ENCODE peak calls at places on chromosomes 16 and 17, in seven cellular contexts. One of them, this sample, is unnamed.

GRCh38 chr16:85133290-85133599 is 21.0 kb upstream of the CIBAR2 start:
- DNase-seq in dorsolateral prefrontal cortex: no peak
- DNase-seq in neural crest cell: no peak
- DNase-seq in nephron progenitor cell: no peak
- DNase-seq in ureter: no peak
- DNase-seq in retina: no peak
- DNase-seq in H54: no peak
- DNase-seq in this sample: no peak

GRCh38 chr17:59331929-59332889 is 754 bp downstream of the YPEL2 start:
- DNase-seq in dorsolateral prefrontal cortex: peak
- DNase-seq in neural crest cell: no peak
- DNase-seq in nephron progenitor cell: peak
- DNase-seq in H54: peak
- DNase-seq in retina: peak
- DNase-seq in ureter: peak
- DNase-seq in this sample: peak

GRCh38 chr16:52852978-52853377 is 199.7 kb downstream of the CHD9NB start:
- DNase-seq in retina: no peak
- DNase-seq in H54: no peak
- DNase-seq in neural crest cell: no peak
- DNase-seq in nephron progenitor cell: no peak
- DNase-seq in dorsolateral prefrontal cortex: no peak
- DNase-seq in ureter: no peak
- DNase-seq in this sample: no peak

GRCh38 chr17:45040459-45040858 is 11.0 kb downstream of the DCAKD start:
- DNase-seq in retina: no peak
- DNase-seq in neural crest cell: no peak
- DNase-seq in dorsolateral prefrontal cortex: no peak
- DNase-seq in nephron progenitor cell: no peak
- DNase-seq in H54: no peak
- DNase-seq in ureter: no peak
- DNase-seq in this sample: no peak

GRCh38 chr17:38742431-38743308 is 5.5 kb downstream of the PCGF2 start:
- DNase-seq in dorsolateral prefrontal cortex: no peak
- DNase-seq in retina: peak
- DNase-seq in nephron progenitor cell: no peak
- DNase-seq in ureter: peak
- DNase-seq in neural crest cell: no peak
- DNase-seq in H54: no peak
- DNase-seq in this sample: peak

GRCh38 chr17:13085578-13085977 is 67.8 kb upstream of the ELAC2 start:
- DNase-seq in H54: no peak
- DNase-seq in retina: no peak
- DNase-seq in nephron progenitor cell: no peak
- DNase-seq in neural crest cell: no peak
- DNase-seq in ureter: no peak
- DNase-seq in dorsolateral prefrontal cortex: no peak
- DNase-seq in this sample: no peak

GRCh38 chr17:74282587-74283370 is 8.7 kb downstream of the DNAI2 start:
- DNase-seq in dorsolateral prefrontal cortex: no peak
- DNase-seq in H54: no peak
- DNase-seq in nephron progenitor cell: no peak
- DNase-seq in neural crest cell: no peak
- DNase-seq in retina: no peak
- DNase-seq in ureter: no peak
- DNase-seq in this sample: no peak

GRCh38 chr17:13749566-13750235 is 148.0 kb upstream of the HS3ST3A1 start:
- DNase-seq in H54: no peak
- DNase-seq in nephron progenitor cell: no peak
- DNase-seq in retina: no peak
- DNase-seq in dorsolateral prefrontal cortex: no peak
- DNase-seq in ureter: no peak
- DNase-seq in neural crest cell: no peak
- DNase-seq in this sample: no peak

GRCh38 chr16:23020084-23020483 is 129.2 kb downstream of the USP31 start:
- DNase-seq in dorsolateral prefrontal cortex: no peak
- DNase-seq in H54: peak
- DNase-seq in ureter: no peak
- DNase-seq in nephron progenitor cell: no peak
- DNase-seq in neural crest cell: no peak
- DNase-seq in retina: no peak
- DNase-seq in this sample: no peak

GRCh38 chr17:33436321-33436720 is 143.2 kb upstream of the ASIC2 start:
- DNase-seq in ureter: no peak
- DNase-seq in H54: no peak
- DNase-seq in retina: no peak
- DNase-seq in neural crest cell: no peak
- DNase-seq in nephron progenitor cell: no peak
- DNase-seq in dorsolateral prefrontal cortex: no peak
- DNase-seq in this sample: no peak

GRCh38 chr17:56217921-56218320 is 64.6 kb downstream of the ANKFN1 start:
- DNase-seq in retina: no peak
- DNase-seq in neural crest cell: no peak
- DNase-seq in dorsolateral prefrontal cortex: no peak
- DNase-seq in nephron progenitor cell: no peak
- DNase-seq in ureter: no peak
- DNase-seq in H54: no peak
- DNase-seq in this sample: no peak

GRCh38 chr16:794091-794842 is 5.8 kb downstream of the CHTF18 start:
- DNase-seq in retina: no peak
- DNase-seq in nephron progenitor cell: no peak
- DNase-seq in dorsolateral prefrontal cortex: no peak
- DNase-seq in neural crest cell: no peak
- DNase-seq in H54: no peak
- DNase-seq in ureter: no peak
- DNase-seq in this sample: no peak

GRCh38 chr17:61349350-61349749 is 50.3 kb upstream of the TBX2 start:
- DNase-seq in nephron progenitor cell: no peak
- DNase-seq in neural crest cell: no peak
- DNase-seq in H54: no peak
- DNase-seq in dorsolateral prefrontal cortex: no peak
- DNase-seq in ureter: no peak
- DNase-seq in retina: no peak
- DNase-seq in this sample: no peak

GRCh38 chr17:82548681-82549303 is 29.3 kb downstream of the FOXK2 start:
- DNase-seq in dorsolateral prefrontal cortex: no peak
- DNase-seq in retina: no peak
- DNase-seq in nephron progenitor cell: no peak
- DNase-seq in neural crest cell: no peak
- DNase-seq in ureter: no peak
- DNase-seq in H54: no peak
- DNase-seq in this sample: no peak

GRCh38 chr17:33137411-33137810 is 145.8 kb downstream of the SPACA3 start:
- DNase-seq in neural crest cell: no peak
- DNase-seq in retina: no peak
- DNase-seq in ureter: no peak
- DNase-seq in H54: no peak
- DNase-seq in dorsolateral prefrontal cortex: no peak
- DNase-seq in nephron progenitor cell: no peak
- DNase-seq in this sample: no peak

GRCh38 chr17:77537566-77537965 is 396.8 kb downstream of the SEC14L1 start:
- DNase-seq in nephron progenitor cell: no peak
- DNase-seq in neural crest cell: no peak
- DNase-seq in ureter: no peak
- DNase-seq in dorsolateral prefrontal cortex: no peak
- DNase-seq in H54: no peak
- DNase-seq in retina: no peak
- DNase-seq in this sample: no peak

GRCh38 chr17:56867948-56868376 is 34.0 kb downstream of the DGKE start:
- DNase-seq in dorsolateral prefrontal cortex: no peak
- DNase-seq in ureter: no peak
- DNase-seq in neural crest cell: no peak
- DNase-seq in retina: no peak
- DNase-seq in H54: no peak
- DNase-seq in nephron progenitor cell: no peak
- DNase-seq in this sample: no peak

GRCh38 chr17:69064476-69064875 is 3.7 kb upstream of the ABCA9 start:
- DNase-seq in ureter: no peak
- DNase-seq in dorsolateral prefrontal cortex: no peak
- DNase-seq in retina: no peak
- DNase-seq in neural crest cell: no peak
- DNase-seq in H54: no peak
- DNase-seq in nephron progenitor cell: no peak
- DNase-seq in this sample: no peak

GRCh38 chr17:45868276-45868675 is 23.6 kb downstream of the SPPL2C start:
- DNase-seq in ureter: no peak
- DNase-seq in nephron progenitor cell: no peak
- DNase-seq in dorsolateral prefrontal cortex: no peak
- DNase-seq in neural crest cell: no peak
- DNase-seq in H54: no peak
- DNase-seq in retina: no peak
- DNase-seq in this sample: no peak

GRCh38 chr16:23948949-23949392 is 113.2 kb downstream of the PRKCB start:
- DNase-seq in neural crest cell: no peak
- DNase-seq in H54: no peak
- DNase-seq in ureter: no peak
- DNase-seq in nephron progenitor cell: no peak
- DNase-seq in dorsolateral prefrontal cortex: no peak
- DNase-seq in retina: no peak
- DNase-seq in this sample: no peak

GRCh38 chr17:60661489-60661888 is 16.2 kb upstream of the BCAS3 start:
- DNase-seq in H54: no peak
- DNase-seq in ureter: no peak
- DNase-seq in nephron progenitor cell: no peak
- DNase-seq in neural crest cell: no peak
- DNase-seq in retina: no peak
- DNase-seq in dorsolateral prefrontal cortex: no peak
- DNase-seq in this sample: no peak

GRCh38 chr17:16150251-16150859 is 65.0 kb downstream of the NCOR1 start:
- DNase-seq in nephron progenitor cell: no peak
- DNase-seq in H54: peak
- DNase-seq in dorsolateral prefrontal cortex: no peak
- DNase-seq in ureter: no peak
- DNase-seq in neural crest cell: no peak
- DNase-seq in retina: no peak
- DNase-seq in this sample: no peak

GRCh38 chr16:84928679-84929420 is 82.5 kb downstream of the ZDHHC7 start:
- DNase-seq in neural crest cell: no peak
- DNase-seq in ureter: peak
- DNase-seq in nephron progenitor cell: no peak
- DNase-seq in dorsolateral prefrontal cortex: no peak
- DNase-seq in H54: peak
- DNase-seq in retina: no peak
- DNase-seq in this sample: no peak

GRCh38 chr17:39094607-39095308 is 56.7 kb downstream of the PLXDC1 start:
- DNase-seq in neural crest cell: no peak
- DNase-seq in ureter: no peak
- DNase-seq in nephron progenitor cell: no peak
- DNase-seq in retina: no peak
- DNase-seq in H54: no peak
- DNase-seq in dorsolateral prefrontal cortex: no peak
- DNase-seq in this sample: no peak

GRCh38 chr17:44097110-44097810 is 26.2 kb downstream of the HDAC5 start:
- DNase-seq in ureter: no peak
- DNase-seq in neural crest cell: no peak
- DNase-seq in H54: no peak
- DNase-seq in retina: no peak
- DNase-seq in dorsolateral prefrontal cortex: no peak
- DNase-seq in nephron progenitor cell: no peak
- DNase-seq in this sample: no peak

GRCh38 chr17:5097101-5097834 is 14.4 kb downstream of the ZNF232 start:
- DNase-seq in neural crest cell: peak
- DNase-seq in retina: peak
- DNase-seq in dorsolateral prefrontal cortex: peak
- DNase-seq in nephron progenitor cell: peak
- DNase-seq in H54: no peak
- DNase-seq in ureter: peak
- DNase-seq in this sample: no peak

GRCh38 chr17:4899341-4900230 is at the start of gene C17orf107:
- DNase-seq in H54: no peak
- DNase-seq in neural crest cell: no peak
- DNase-seq in dorsolateral prefrontal cortex: peak
- DNase-seq in retina: peak
- DNase-seq in ureter: no peak
- DNase-seq in nephron progenitor cell: peak
- DNase-seq in this sample: peak

This sample was measured in posterior cingulate gyrus.